ENCODE peak calls at places on chromosomes 16 and 17, in ten cellular contexts. One of them, this sample, is unnamed. For H3K9me3 and H3K4me1, the result is how much of the 10 kb centered on the place peaks cover.

GRCh38 chr16:22924492-22924891 is 110.5 kb downstream of the HS3ST2 start:
- DNase-seq in effector memory CD4-positive, alpha-beta T cell: no peak
- DNase-seq in colonic mucosa: no peak
- DNase-seq in heart left ventricle: no peak
- DNase-seq in stomach: no peak
- DNase-seq in cardiac muscle cell: no peak
- DNase-seq in tibial nerve: no peak
- DNase-seq in kidney: no peak
- DNase-seq in CD8-positive, alpha-beta memory T cell: no peak
- DNase-seq in adrenal gland: no peak
- DNase-seq in this sample: no peak

GRCh38 chr17:67067571-67068517 is 23.5 kb downstream of the CACNG1 start:
- DNase-seq in tibial nerve: no peak
- DNase-seq in cardiac muscle cell: no peak
- DNase-seq in CD8-positive, alpha-beta memory T cell: no peak
- DNase-seq in adrenal gland: no peak
- DNase-seq in heart left ventricle: no peak
- DNase-seq in stomach: no peak
- DNase-seq in kidney: no peak
- DNase-seq in effector memory CD4-positive, alpha-beta T cell: no peak
- DNase-seq in colonic mucosa: no peak
- DNase-seq in this sample: no peak

GRCh38 chr17:63552211-63552610 is 1.9 kb downstream of the DCAF7 start:
- DNase-seq in heart left ventricle: no peak
- DNase-seq in stomach: peak
- DNase-seq in CD8-positive, alpha-beta memory T cell: no peak
- DNase-seq in tibial nerve: no peak
- DNase-seq in effector memory CD4-positive, alpha-beta T cell: no peak
- DNase-seq in adrenal gland: no peak
- DNase-seq in kidney: no peak
- DNase-seq in colonic mucosa: no peak
- DNase-seq in cardiac muscle cell: peak
- DNase-seq in this sample: no peak

GRCh38 chr16:48498761-48499600 is 111.0 kb downstream of the N4BP1 start:
- DNase-seq in cardiac muscle cell: peak
- DNase-seq in heart left ventricle: no peak
- DNase-seq in kidney: no peak
- DNase-seq in stomach: no peak
- DNase-seq in tibial nerve: peak
- DNase-seq in colonic mucosa: peak
- DNase-seq in effector memory CD4-positive, alpha-beta T cell: no peak
- DNase-seq in adrenal gland: peak
- DNase-seq in CD8-positive, alpha-beta memory T cell: no peak
- DNase-seq in this sample: peak

GRCh38 chr17:4956493-4957061 is 5.7 kb downstream of the ENO3 start:
- DNase-seq in effector memory CD4-positive, alpha-beta T cell: no peak
- DNase-seq in CD8-positive, alpha-beta memory T cell: no peak
- DNase-seq in adrenal gland: no peak
- DNase-seq in kidney: no peak
- DNase-seq in colonic mucosa: no peak
- DNase-seq in stomach: peak
- DNase-seq in heart left ventricle: no peak
- DNase-seq in cardiac muscle cell: no peak
- DNase-seq in tibial nerve: no peak
- DNase-seq in this sample: no peak

GRCh38 chr17:52297230-52298010 is 138.9 kb upstream of the CA10 start:
- DNase-seq in adrenal gland: peak
- DNase-seq in colonic mucosa: no peak
- DNase-seq in kidney: no peak
- DNase-seq in tibial nerve: no peak
- DNase-seq in stomach: no peak
- DNase-seq in effector memory CD4-positive, alpha-beta T cell: no peak
- DNase-seq in cardiac muscle cell: no peak
- DNase-seq in CD8-positive, alpha-beta memory T cell: no peak
- DNase-seq in heart left ventricle: no peak
- DNase-seq in this sample: no peak

GRCh38 chr17:19707728-19708221 is 8.6 kb downstream of the SLC47A2 start:
- DNase-seq in adrenal gland: no peak
- DNase-seq in tibial nerve: no peak
- DNase-seq in heart left ventricle: no peak
- DNase-seq in cardiac muscle cell: no peak
- DNase-seq in colonic mucosa: no peak
- DNase-seq in CD8-positive, alpha-beta memory T cell: no peak
- DNase-seq in stomach: no peak
- DNase-seq in effector memory CD4-positive, alpha-beta T cell: no peak
- DNase-seq in kidney: no peak
- DNase-seq in this sample: no peak

GRCh38 chr16:77679901-77680300 is 42.4 kb upstream of the NUDT7 start:
- DNase-seq in tibial nerve: no peak
- DNase-seq in adrenal gland: no peak
- DNase-seq in CD8-positive, alpha-beta memory T cell: no peak
- DNase-seq in effector memory CD4-positive, alpha-beta T cell: no peak
- DNase-seq in kidney: no peak
- DNase-seq in stomach: no peak
- DNase-seq in heart left ventricle: no peak
- DNase-seq in cardiac muscle cell: no peak
- DNase-seq in colonic mucosa: no peak
- DNase-seq in this sample: no peak

GRCh38 chr17:57589151-57590034 is 155.7 kb downstream of the CCDC182 start:
- DNase-seq in tibial nerve: no peak
- DNase-seq in effector memory CD4-positive, alpha-beta T cell: no peak
- DNase-seq in cardiac muscle cell: no peak
- DNase-seq in CD8-positive, alpha-beta memory T cell: no peak
- DNase-seq in heart left ventricle: no peak
- DNase-seq in kidney: peak
- DNase-seq in adrenal gland: no peak
- DNase-seq in colonic mucosa: no peak
- DNase-seq in stomach: no peak
- DNase-seq in this sample: no peak

GRCh38 chr17:18319604-18320256 is 4.6 kb downstream of the SMCR8 start:
- DNase-seq in heart left ventricle: no peak
- DNase-seq in colonic mucosa: no peak
- DNase-seq in CD8-positive, alpha-beta memory T cell: no peak
- DNase-seq in effector memory CD4-positive, alpha-beta T cell: no peak
- DNase-seq in stomach: peak
- DNase-seq in cardiac muscle cell: peak
- DNase-seq in kidney: peak
- DNase-seq in adrenal gland: peak
- DNase-seq in tibial nerve: no peak
- DNase-seq in this sample: no peak

GRCh38 chr16:52512297-52512987 is 34.5 kb downstream of the TOX3 start:
- DNase-seq in colonic mucosa: no peak
- DNase-seq in kidney: no peak
- DNase-seq in tibial nerve: no peak
- DNase-seq in effector memory CD4-positive, alpha-beta T cell: no peak
- DNase-seq in cardiac muscle cell: no peak
- DNase-seq in adrenal gland: no peak
- DNase-seq in stomach: no peak
- DNase-seq in CD8-positive, alpha-beta memory T cell: no peak
- DNase-seq in heart left ventricle: no peak
- DNase-seq in this sample: no peak

GRCh38 chr17:77649717-77650211 is 308.7 kb upstream of the TNRC6C start:
- DNase-seq in tibial nerve: no peak
- DNase-seq in stomach: no peak
- DNase-seq in adrenal gland: no peak
- DNase-seq in cardiac muscle cell: peak
- DNase-seq in colonic mucosa: no peak
- DNase-seq in kidney: no peak
- DNase-seq in CD8-positive, alpha-beta memory T cell: no peak
- DNase-seq in heart left ventricle: no peak
- DNase-seq in effector memory CD4-positive, alpha-beta T cell: no peak
- DNase-seq in this sample: no peak

GRCh38 chr17:45432405-45433113 is at the start of gene ARHGAP27:
- DNase-seq in effector memory CD4-positive, alpha-beta T cell: no peak
- DNase-seq in stomach: peak
- DNase-seq in tibial nerve: peak
- DNase-seq in CD8-positive, alpha-beta memory T cell: peak
- DNase-seq in adrenal gland: peak
- DNase-seq in heart left ventricle: peak
- DNase-seq in kidney: peak
- DNase-seq in colonic mucosa: peak
- DNase-seq in cardiac muscle cell: peak
- DNase-seq in this sample: peak

GRCh38 chr17:57674894-57675293 is 70.2 kb downstream of the CCDC182 start:
- DNase-seq in tibial nerve: no peak
- DNase-seq in colonic mucosa: peak
- DNase-seq in kidney: no peak
- DNase-seq in CD8-positive, alpha-beta memory T cell: no peak
- DNase-seq in adrenal gland: no peak
- DNase-seq in stomach: no peak
- DNase-seq in heart left ventricle: peak
- DNase-seq in cardiac muscle cell: no peak
- DNase-seq in effector memory CD4-positive, alpha-beta T cell: no peak
- DNase-seq in this sample: no peak

GRCh38 chr17:44065668-44066203 is 735 bp downstream of the LSM12 start:
- DNase-seq in cardiac muscle cell: no peak
- DNase-seq in kidney: no peak
- DNase-seq in adrenal gland: no peak
- DNase-seq in heart left ventricle: no peak
- DNase-seq in colonic mucosa: no peak
- DNase-seq in tibial nerve: no peak
- DNase-seq in stomach: no peak
- DNase-seq in CD8-positive, alpha-beta memory T cell: no peak
- DNase-seq in effector memory CD4-positive, alpha-beta T cell: no peak
- DNase-seq in this sample: no peak

DNA sequence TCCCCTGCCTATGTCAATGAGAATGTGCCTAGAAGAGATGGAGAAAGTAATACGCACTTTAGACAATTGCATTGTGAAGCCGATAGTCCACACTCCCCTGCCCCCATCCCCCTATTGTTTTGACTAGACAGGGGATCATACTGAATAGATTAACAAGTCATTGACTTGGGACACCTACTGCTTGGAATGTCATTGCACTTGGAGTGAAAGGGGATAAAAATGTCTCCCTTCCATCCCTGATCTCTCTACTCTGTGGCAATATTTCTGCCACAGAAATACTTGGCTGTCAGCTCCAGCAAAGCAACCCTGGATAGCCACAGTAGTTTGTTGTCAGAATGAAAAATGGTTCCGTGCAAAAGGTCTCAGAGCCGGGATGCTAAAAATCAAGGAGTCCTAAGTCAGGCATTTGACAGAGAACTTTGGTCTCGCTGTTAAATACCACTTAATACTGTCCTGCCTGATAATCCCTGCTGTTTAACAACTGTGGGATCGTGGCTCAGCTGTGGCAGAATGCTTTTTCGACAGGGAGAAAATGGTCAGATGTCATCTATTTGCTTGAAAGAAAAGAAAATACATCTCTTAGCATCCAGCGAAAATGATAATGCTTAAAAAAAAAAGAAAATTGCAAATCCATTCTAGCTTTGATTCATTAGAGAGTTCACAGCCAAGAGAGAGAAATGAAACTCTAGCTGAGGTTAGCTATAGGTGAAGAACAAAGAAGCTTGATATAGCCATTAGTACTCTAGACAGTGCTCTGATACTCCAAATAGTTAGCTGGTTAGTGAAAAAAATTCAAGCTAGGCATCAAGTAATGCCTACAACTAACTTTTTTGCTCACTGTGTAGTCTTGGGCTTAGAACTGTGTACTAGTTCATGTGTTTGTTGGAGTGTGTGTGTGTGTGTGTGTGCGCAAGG is 721.9 kb upstream of the SOX9 start:
- DNase-seq in cardiac muscle cell: peak
- DNase-seq in stomach: no peak
- DNase-seq in adrenal gland: no peak
- DNase-seq in tibial nerve: no peak
- DNase-seq in heart left ventricle: no peak
- DNase-seq in CD8-positive, alpha-beta memory T cell: no peak
- DNase-seq in effector memory CD4-positive, alpha-beta T cell: no peak
- DNase-seq in kidney: no peak
- DNase-seq in colonic mucosa: no peak
- DNase-seq in this sample: no peak
- H3K4me3 ChIP-seq in cardiac muscle cell: no peak
- H3K4me3 ChIP-seq in stomach: no peak
- H3K4me3 ChIP-seq in adrenal gland: no peak
- H3K4me3 ChIP-seq in tibial nerve: no peak
- H3K4me3 ChIP-seq in heart left ventricle: no peak
- H3K4me3 ChIP-seq in CD8-positive, alpha-beta memory T cell: no peak
- H3K4me3 ChIP-seq in effector memory CD4-positive, alpha-beta T cell: no peak
- H3K4me3 ChIP-seq in kidney: no peak
- H3K4me3 ChIP-seq in colonic mucosa: no peak
- H3K4me3 ChIP-seq in this sample: no peak

GRCh38 chr16:19379838-19380237 is 37.8 kb upstream of the TMC5 start:
- DNase-seq in stomach: no peak
- DNase-seq in cardiac muscle cell: no peak
- DNase-seq in heart left ventricle: no peak
- DNase-seq in adrenal gland: no peak
- DNase-seq in colonic mucosa: no peak
- DNase-seq in CD8-positive, alpha-beta memory T cell: no peak
- DNase-seq in kidney: no peak
- DNase-seq in tibial nerve: no peak
- DNase-seq in effector memory CD4-positive, alpha-beta T cell: no peak
- DNase-seq in this sample: no peak
- H3K9me3 ChIP-seq in stomach: under half
- H3K9me3 ChIP-seq in cardiac muscle cell: under half
- H3K9me3 ChIP-seq in heart left ventricle: under half
- H3K9me3 ChIP-seq in adrenal gland: under half
- H3K9me3 ChIP-seq in colonic mucosa: under half
- H3K9me3 ChIP-seq in CD8-positive, alpha-beta memory T cell: under half
- H3K9me3 ChIP-seq in kidney: under half
- H3K9me3 ChIP-seq in tibial nerve: under half
- H3K9me3 ChIP-seq in effector memory CD4-positive, alpha-beta T cell: under half
- H3K9me3 ChIP-seq in this sample: under half

GRCh38 chr17:72865954-72866353 is 226.5 kb downstream of the SLC39A11 start:
- DNase-seq in cardiac muscle cell: no peak
- DNase-seq in CD8-positive, alpha-beta memory T cell: no peak
- DNase-seq in colonic mucosa: no peak
- DNase-seq in stomach: no peak
- DNase-seq in tibial nerve: no peak
- DNase-seq in kidney: no peak
- DNase-seq in effector memory CD4-positive, alpha-beta T cell: no peak
- DNase-seq in heart left ventricle: no peak
- DNase-seq in adrenal gland: no peak
- DNase-seq in this sample: no peak
- H3K4me1 ChIP-seq in cardiac muscle cell: under half
- H3K4me1 ChIP-seq in CD8-positive, alpha-beta memory T cell: under half
- H3K4me1 ChIP-seq in colonic mucosa: under half
- H3K4me1 ChIP-seq in stomach: under half
- H3K4me1 ChIP-seq in tibial nerve: under half
- H3K4me1 ChIP-seq in kidney: under half
- H3K4me1 ChIP-seq in effector memory CD4-positive, alpha-beta T cell: under half
- H3K4me1 ChIP-seq in heart left ventricle: under half
- H3K4me1 ChIP-seq in adrenal gland: under half
- H3K4me1 ChIP-seq in this sample: under half

GRCh38 chr17:16492613-16493290 is 759 bp upstream of the LRRC75A start:
- DNase-seq in cardiac muscle cell: no peak
- DNase-seq in effector memory CD4-positive, alpha-beta T cell: no peak
- DNase-seq in CD8-positive, alpha-beta memory T cell: no peak
- DNase-seq in stomach: no peak
- DNase-seq in colonic mucosa: no peak
- DNase-seq in heart left ventricle: no peak
- DNase-seq in tibial nerve: no peak
- DNase-seq in kidney: no peak
- DNase-seq in adrenal gland: no peak
- DNase-seq in this sample: no peak
- H3K4me3 ChIP-seq in cardiac muscle cell: peak
- H3K4me3 ChIP-seq in effector memory CD4-positive, alpha-beta T cell: peak
- H3K4me3 ChIP-seq in CD8-positive, alpha-beta memory T cell: peak
- H3K4me3 ChIP-seq in stomach: peak
- H3K4me3 ChIP-seq in colonic mucosa: peak
- H3K4me3 ChIP-seq in heart left ventricle: peak
- H3K4me3 ChIP-seq in tibial nerve: peak
- H3K4me3 ChIP-seq in kidney: peak
- H3K4me3 ChIP-seq in adrenal gland: no peak
- H3K4me3 ChIP-seq in this sample: peak

GRCh38 chr17:70270554-70270953 is 101.2 kb downstream of the KCNJ2 start:
- DNase-seq in stomach: no peak
- DNase-seq in CD8-positive, alpha-beta memory T cell: no peak
- DNase-seq in tibial nerve: no peak
- DNase-seq in heart left ventricle: no peak
- DNase-seq in adrenal gland: no peak
- DNase-seq in effector memory CD4-positive, alpha-beta T cell: no peak
- DNase-seq in colonic mucosa: no peak
- DNase-seq in kidney: no peak
- DNase-seq in cardiac muscle cell: no peak
- DNase-seq in this sample: no peak
- H3K9me3 ChIP-seq in stomach: under half
- H3K9me3 ChIP-seq in CD8-positive, alpha-beta memory T cell: under half
- H3K9me3 ChIP-seq in tibial nerve: under half
- H3K9me3 ChIP-seq in heart left ventricle: under half
- H3K9me3 ChIP-seq in adrenal gland: under half
- H3K9me3 ChIP-seq in effector memory CD4-positive, alpha-beta T cell: under half
- H3K9me3 ChIP-seq in colonic mucosa: under half
- H3K9me3 ChIP-seq in kidney: under half
- H3K9me3 ChIP-seq in cardiac muscle cell: under half
- H3K9me3 ChIP-seq in this sample: under half

This sample was measured in tibial artery.